ENCODE peak calls at places on chromosome 11, in four cellular contexts. J is nephron progenitor cell; T is CD4-positive, alpha-beta T cell; Y is testis. P is an unnamed sample.

GRCh38 chr11:72652871-72653615 is 21.2 kb downstream of the PDE2A start:
- DNase-seq in J (no peak), Y (peak), T (no peak), P (no peak)

GRCh38 chr11:7098235-7098832 is 9.5 kb downstream of the RBMXL2 start:
- DNase-seq in T (no peak), Y (no peak), J (peak), P (no peak)

GRCh38 chr11:9405721-9406120 is 21.3 kb downstream of the IPO7 start:
- DNase-seq in T (no peak), Y (no peak), J (no peak), P (no peak)

GRCh38 chr11:30983810-30984441 is 385.6 kb downstream of the DCDC1 start:
- DNase-seq in Y (no peak), J (no peak), T (no peak), P (no peak)

GRCh38 chr11:40306938-40307548 is 1152.4 kb downstream of the LRRC4C start:
- DNase-seq in Y (no peak), T (no peak), J (peak), P (no peak)

GRCh38 chr11:133927690-133928627 is 28.8 kb downstream of the IGSF9B start:
- DNase-seq in Y (peak), J (peak), T (peak), P (peak)

GRCh38 chr11:117181586-117182550 is 3.3 kb downstream of the SIDT2 start:
- DNase-seq in T (no peak), J (no peak), Y (peak), P (no peak)

GRCh38 chr11:3073029-3073435 is 15.8 kb upstream of the CARS1 start:
- DNase-seq in T (no peak), J (no peak), Y (no peak), P (no peak)

DNA sequence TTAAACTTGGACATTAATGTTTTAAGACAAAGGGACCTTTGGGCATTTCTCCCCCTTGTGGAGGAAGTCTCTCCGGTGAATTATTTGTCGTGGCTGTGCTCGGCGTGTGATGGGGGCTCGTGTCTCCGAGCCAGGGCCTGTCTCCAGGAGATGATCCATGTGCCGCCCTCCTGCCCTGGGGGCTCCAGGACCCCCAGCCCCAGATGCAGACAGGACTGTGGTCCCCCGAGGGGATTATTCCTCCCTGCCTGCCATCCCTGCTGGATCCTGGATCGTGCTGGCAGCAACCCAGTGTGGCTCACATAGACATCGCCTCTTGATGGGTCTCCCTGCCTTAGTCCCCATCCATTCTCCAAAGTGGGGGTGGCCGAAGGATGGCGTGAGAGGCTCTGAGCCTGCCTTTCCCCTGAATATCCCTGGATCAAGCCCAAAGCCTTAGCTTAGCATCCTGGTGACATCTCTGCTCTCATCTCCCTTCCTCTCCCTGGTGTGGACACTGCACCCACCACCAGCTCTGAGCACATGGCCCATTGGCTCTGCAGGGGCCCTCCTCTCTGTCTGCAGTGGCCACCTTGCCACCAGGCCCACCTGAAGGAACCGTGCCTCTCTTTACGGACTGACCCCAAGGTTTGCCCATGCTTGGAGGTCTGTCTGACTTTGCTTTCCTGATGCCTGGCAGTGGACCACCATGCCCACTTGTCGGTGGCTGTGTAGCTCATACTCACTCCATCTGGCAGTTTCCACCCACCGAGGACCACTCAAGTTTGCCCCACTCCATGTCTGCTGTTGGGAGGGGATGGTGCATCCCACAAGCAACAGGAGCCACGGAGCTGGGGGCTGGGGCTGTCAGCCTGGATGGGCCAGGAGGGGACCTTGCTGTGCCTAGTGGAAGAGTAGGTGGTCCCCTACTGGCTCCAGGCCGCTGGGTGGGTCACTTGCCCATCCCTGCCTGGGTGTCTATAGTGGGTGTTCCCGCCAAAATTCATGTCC is 56.7 kb downstream of the SMIM38 start:
- DNase-seq in J (no peak), T (no peak), Y (peak), P (no peak)
- TF ChIP-seq CTCF in J (peak), T (no peak), Y (peak), P (peak)

GRCh38 chr11:102395720-102396358 is 48.8 kb downstream of the BIRC2 start:
- DNase-seq in T (no peak), J (no peak), Y (no peak), P (no peak)
- TF ChIP-seq CTCF in T (no peak), J (no peak), Y (no peak), P (no peak)

GRCh38 chr11:46220313-46220712 is 57.1 kb upstream of the CREB3L1 start:
- DNase-seq in T (no peak), Y (no peak), J (no peak), P (no peak)

GRCh38 chr11:46223252-46223513 is 54.3 kb upstream of the CREB3L1 start:
- DNase-seq in J (no peak), T (no peak), Y (no peak), P (no peak)

GRCh38 chr11:46216765-46217089 is 60.7 kb upstream of the CREB3L1 start:
- DNase-seq in T (no peak), Y (no peak), J (no peak), P (no peak)

DNA sequence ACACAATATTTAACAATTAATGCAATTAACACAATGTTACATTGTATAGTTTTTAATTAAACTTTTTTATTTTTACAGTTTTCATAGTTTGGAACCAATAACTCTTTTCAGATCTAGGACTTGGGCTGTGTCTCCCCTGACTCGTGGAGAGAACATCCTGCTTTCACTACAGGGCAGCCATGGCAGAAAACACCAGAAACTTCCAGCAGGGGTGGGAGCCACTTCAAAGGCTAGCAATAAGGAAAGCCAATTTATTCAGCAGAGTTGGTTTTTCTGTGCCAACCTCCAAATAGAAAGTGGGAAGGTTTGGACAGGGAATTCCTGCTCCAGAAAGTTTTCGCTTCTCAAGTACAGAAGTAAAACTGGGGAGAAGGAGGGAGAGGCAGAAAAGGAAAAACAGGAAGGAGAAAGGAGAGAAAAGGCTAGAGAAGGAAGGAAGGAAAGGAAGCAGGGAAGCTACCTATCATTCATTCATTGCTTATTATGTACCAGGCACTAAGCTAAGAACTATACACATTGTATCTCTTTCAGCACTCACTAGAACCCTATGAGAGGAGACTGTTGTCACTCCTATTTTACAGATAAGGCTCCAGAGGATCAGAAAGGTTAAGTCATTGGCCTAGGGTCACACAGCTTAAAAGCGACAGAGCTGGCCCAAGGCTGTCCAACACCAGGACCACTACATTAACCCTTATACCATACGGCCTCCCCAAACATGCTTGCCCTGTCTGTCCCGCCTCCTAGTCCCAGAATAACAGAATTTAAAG is 54.8 kb upstream of the CREB3L1 start:
- DNase-seq in T (no peak), J (no peak), Y (peak), P (no peak)
- TF ChIP-seq CTCF in T (no peak), J (no peak), Y (no peak), P (no peak)

GRCh38 chr11:59550368-59550841 is 39.1 kb downstream of the OR4D9 start:
- DNase-seq in Y (peak), T (peak), J (peak), P (no peak)
- TF ChIP-seq CTCF in Y (peak), T (peak), J (peak), P (peak)

DNA sequence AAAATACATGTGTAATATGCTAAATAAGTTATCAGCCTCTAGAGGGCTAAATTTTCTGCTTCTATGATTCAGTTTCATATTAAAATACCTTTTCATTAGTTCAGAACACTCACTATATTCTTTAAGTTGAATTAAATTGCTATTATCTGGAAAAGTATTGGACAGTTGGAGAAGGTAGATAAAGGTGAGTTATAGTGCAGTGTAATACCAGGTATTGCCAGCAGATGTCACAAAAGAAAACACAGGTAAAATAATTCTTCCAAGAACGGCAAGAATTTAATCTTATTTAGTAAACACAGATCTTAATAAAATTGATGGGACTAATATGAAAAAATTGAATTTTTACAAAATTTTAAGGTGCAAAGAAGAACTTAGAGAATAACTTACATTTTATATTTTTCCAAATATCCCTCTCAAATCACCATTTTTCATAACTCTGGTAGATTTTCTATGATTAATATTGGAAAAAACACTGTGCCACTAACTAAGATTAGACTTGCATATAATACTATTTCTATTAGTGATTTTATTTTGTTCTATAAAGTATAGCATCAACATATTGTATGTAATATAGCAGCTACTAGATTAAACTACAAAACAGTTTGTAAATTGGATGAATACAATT is 1.7 kb upstream of the LRRC4C start:
- DNase-seq in J (no peak), Y (no peak), T (no peak), P (no peak)
- TF ChIP-seq CTCF in J (peak), Y (peak), T (peak), P (peak)

GRCh38 chr11:27726981-27727380 is 26.7 kb upstream of the BDNF start:
- DNase-seq in Y (no peak), T (no peak), J (no peak), P (no peak)
- TF ChIP-seq CTCF in Y (no peak), T (no peak), J (no peak), P (no peak)

P was measured in D721Med.